ENCODE peak calls at places on chromosome 9, in seven cellular contexts. B is stimulated activated CD8-positive, alpha-beta memory T cell treated with anti-CD3 and anti-CD28 coated beads, Interleukin-4, amount 100 ng/mL, for 4 hours; F is ACHN; N is HS-5; H is left lung; Q is hepatocyte; A is NCI-H510A. I is an unnamed sample.

GRCh38 chr9:3875371-3876132 is 349.8 kb upstream of the RFX3 start:
- DNase-seq in B (no peak), H (no peak), N (peak; percentile 98), F (peak; percentile 79), Q (no peak), A (no peak), I (peak; percentile 59)

GRCh38 chr9:138024831-138025291 is 147.3 kb downstream of the CACNA1B start:
- DNase-seq in Q (no peak), N (no peak), B (no peak), F (no peak), H (no peak), A (no peak), I (no peak)

GRCh38 chr9:72422214-72422613 is 57.2 kb upstream of the ZFAND5 start:
- DNase-seq in H (no peak), B (no peak), A (no peak), N (no peak), Q (no peak), F (no peak), I (no peak)

GRCh38 chr9:105067895-105068580 is 140.1 kb upstream of the ABCA1 start:
- DNase-seq in B (no peak), H (no peak), N (no peak), F (peak; percentile 93), A (no peak), Q (no peak), I (no peak)

GRCh38 chr9:14079440-14079839 is 234.5 kb downstream of the NFIB start:
- DNase-seq in B (no peak), Q (no peak), N (no peak), H (no peak), F (no peak), A (no peak), I (no peak)

GRCh38 chr9:107049825-107050184 is 186.8 kb downstream of the ZNF462 start:
- DNase-seq in N (no peak), A (no peak), B (no peak), Q (no peak), F (no peak), H (no peak), I (no peak)

GRCh38 chr9:94867281-94867841 is 140.9 kb downstream of the AOPEP start:
- DNase-seq in B (no peak), H (peak; percentile 71), Q (peak; percentile 89), N (peak; percentile 34), F (peak; percentile 84), A (peak; percentile 21), I (no peak)

GRCh38 chr9:114210691-114211276 is 55.4 kb downstream of the COL27A1 start:
- DNase-seq in F (no peak), N (no peak), B (no peak), H (no peak), Q (no peak), A (no peak), I (no peak)

GRCh38 chr9:114315723-114316363 is 7.1 kb upstream of the ORM1 start:
- DNase-seq in N (no peak), H (peak; percentile 27), A (no peak), B (no peak), F (no peak), Q (no peak), I (peak; percentile 3)

GRCh38 chr9:35758475-35759050 is 4.5 kb upstream of the MSMP start:
- DNase-seq in F (no peak), A (no peak), N (no peak), Q (no peak), B (no peak), H (no peak), I (no peak)

GRCh38 chr9:37390759-37391158 is 31.7 kb upstream of the GRHPR start:
- DNase-seq in F (no peak), A (no peak), Q (peak; percentile 52), N (no peak), B (no peak), H (no peak), I (no peak)

GRCh38 chr9:74940600-74940999 is 12.1 kb downstream of the C9orf40 start:
- DNase-seq in H (no peak), A (no peak), Q (peak; percentile 18), B (no peak), F (no peak), N (no peak), I (no peak)

GRCh38 chr9:76394023-76394895 is at the start of gene RFK:
- DNase-seq in N (peak; percentile 49), F (peak; percentile 86), Q (peak; percentile 96), A (peak; percentile 80), H (peak; percentile 95), B (peak; percentile 82), I (peak; percentile 82)

GRCh38 chr9:93549636-93550035 is 26.7 kb upstream of the PHF2 start:
- DNase-seq in F (no peak), H (no peak), Q (no peak), B (no peak), N (no peak), A (no peak), I (no peak)

GRCh38 chr9:125161284-125161918 is 18.1 kb upstream of the SCAI start:
- DNase-seq in N (no peak), F (no peak), B (no peak), H (no peak), A (no peak), Q (no peak), I (no peak)

GRCh38 chr9:3525088-3525835 is 539 bp downstream of the RFX3 start:
- DNase-seq in F (no peak), H (no peak), B (no peak), A (no peak), Q (peak; percentile 34), N (no peak), I (no peak)

GRCh38 chr9:134228649-134229048 is 64.3 kb upstream of the RNU6ATAC start:
- DNase-seq in H (no peak), F (no peak), N (no peak), Q (no peak), B (no peak), A (no peak), I (no peak)

GRCh38 chr9:134965421-134965820 is 47.7 kb upstream of the FCN1 start:
- DNase-seq in A (no peak), F (no peak), N (no peak), Q (no peak), H (peak; percentile 32), B (no peak), I (no peak)

GRCh38 chr9:137396227-137396626 is 26.7 kb downstream of the EXD3 start:
- DNase-seq in A (no peak), N (peak; percentile 31), Q (peak; percentile 58), H (no peak), F (no peak), B (no peak), I (no peak)

GRCh38 chr9:129887210-129888084 is 52.2 kb downstream of the USP20 start:
- DNase-seq in N (no peak), H (no peak), F (no peak), A (no peak), Q (no peak), B (no peak), I (no peak)

GRCh38 chr9:131745611-131746010 is 5.7 kb upstream of the RAPGEF1 start:
- DNase-seq in F (no peak), N (no peak), A (no peak), B (no peak), H (no peak), Q (no peak), I (no peak)

GRCh38 chr9:117413346-117414219 is 1.3 kb downstream of the ASTN2 start:
- DNase-seq in F (no peak), Q (peak; percentile 22), B (no peak), N (no peak), H (no peak), A (no peak), I (no peak)

GRCh38 chr9:100689635-100690034 is 111.8 kb downstream of the CAVIN4 start:
- DNase-seq in A (no peak), N (no peak), Q (no peak), B (no peak), H (no peak), F (no peak), I (no peak)

GRCh38 chr9:2859776-2860379 is 16.0 kb upstream of the PUM3 start:
- DNase-seq in N (no peak), F (peak; percentile 56), Q (peak; percentile 81), H (peak; percentile 53), B (no peak), A (peak; percentile 54), I (no peak)

GRCh38 chr9:12785251-12785880 is 10.5 kb downstream of the LURAP1L start:
- DNase-seq in A (no peak), N (no peak), F (no peak), B (no peak), Q (peak; percentile 31), H (peak; percentile 78), I (no peak)

GRCh38 chr9:108663381-108663876 is 192.4 kb downstream of the ACTL7B start:
- DNase-seq in Q (no peak), H (no peak), B (no peak), N (no peak), F (no peak), A (no peak), I (no peak)

GRCh38 chr9:130191068-130191748 is 19.0 kb downstream of the NCS1 start:
- DNase-seq in Q (no peak), F (no peak), B (no peak), H (no peak), A (no peak), N (no peak), I (no peak)

GRCh38 chr9:36566813-36567217 is 5.9 kb upstream of the MELK start:
- DNase-seq in F (peak; percentile 75), B (no peak), N (no peak), A (no peak), H (peak; percentile 37), Q (no peak), I (no peak)

GRCh38 chr9:95182854-95183563 is 134.5 kb downstream of the FANCC start:
- DNase-seq in N (no peak), F (no peak), B (no peak), A (no peak), H (no peak), Q (peak; percentile 47), I (no peak)

GRCh38 chr9:94911986-94912635 is 185.6 kb downstream of the AOPEP start:
- DNase-seq in Q (no peak), N (no peak), A (no peak), B (no peak), F (peak; percentile 42), H (no peak), I (no peak)

GRCh38 chr9:99262949-99263418 is 40.9 kb downstream of the SEC61B start:
- DNase-seq in B (no peak), N (no peak), F (no peak), Q (no peak), H (no peak), A (no peak), I (no peak)

I was measured in RWPE2.